ENCODE peak calls at places on chromosomes 2 and 18, in ten cellular contexts. D, Z, R, I, M, V, S, W, U and O are unnamed samples.

GRCh38 chr2:166361351-166362153 is 14.2 kb downstream of the SCN9A start:
- DNase-seq in D (peak; percentile 26), Z (peak; percentile 22), R (peak; percentile 60), I (no peak), M (no peak), V (no peak), S (peak; percentile 62), W (peak; percentile 72), U (no peak), O (peak; percentile 6)

GRCh38 chr2:189610700-189611099 is 30.1 kb upstream of the SLC40A1 start:
- DNase-seq in D (no peak), Z (no peak), R (no peak), I (no peak), M (no peak), V (no peak), S (no peak), W (no peak), U (no peak), O (no peak)

GRCh38 chr2:17543848-17544645 is 3.6 kb downstream of the VSNL1 start:
- DNase-seq in D (no peak), Z (no peak), R (peak; percentile 20), I (no peak), M (no peak), V (no peak), S (no peak), W (no peak), U (no peak), O (no peak)

GRCh38 chr18:45169610-45170009 is 445.7 kb upstream of the SLC14A2 start:
- DNase-seq in D (no peak), Z (no peak), R (peak; percentile 93), I (peak; percentile 78), M (no peak), V (no peak), S (no peak), W (peak; percentile 41), U (no peak), O (peak; percentile 8)

GRCh38 chr2:166417669-166418068 is 41.9 kb upstream of the SCN9A start:
- DNase-seq in D (peak; percentile 39), Z (no peak), R (peak; percentile 61), I (no peak), M (no peak), V (no peak), S (peak; percentile 33), W (peak; percentile 58), U (no peak), O (no peak)

GRCh38 chr2:113755690-113756063 is 765 bp downstream of the SLC35F5 start:
- DNase-seq in D (no peak), Z (peak; percentile 22), R (no peak), I (no peak), M (no peak), V (no peak), S (peak; percentile 17), W (peak; percentile 10), U (peak; percentile 38), O (no peak)

GRCh38 chr2:19652811-19653210 is 249.0 kb downstream of the TTC32 start:
- DNase-seq in D (no peak), Z (no peak), R (no peak), I (no peak), M (no peak), V (no peak), S (no peak), W (no peak), U (no peak), O (no peak)

GRCh38 chr2:26887142-26887541 is 39.2 kb downstream of the DPYSL5 start:
- DNase-seq in D (no peak), Z (no peak), R (no peak), I (no peak), M (no peak), V (no peak), S (no peak), W (no peak), U (no peak), O (no peak)

DNA sequence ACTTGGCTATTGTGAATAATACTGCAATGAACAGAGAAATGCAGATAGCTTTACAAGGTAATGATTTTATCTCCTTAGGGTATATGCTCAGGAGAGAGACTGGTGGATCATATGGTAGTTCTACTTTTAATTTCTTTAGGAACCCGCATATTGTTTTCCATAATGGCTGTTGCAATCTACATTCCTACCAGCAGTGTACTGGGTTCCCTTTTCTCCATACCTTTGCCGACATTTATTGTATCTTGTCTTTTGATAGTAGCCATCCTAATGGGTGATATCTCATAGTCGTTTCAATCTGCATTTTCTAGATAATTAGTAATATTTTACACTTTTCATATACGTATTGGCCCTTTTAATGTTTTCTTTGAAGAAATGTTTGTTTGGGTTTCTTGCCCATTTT is 702.9 kb upstream of the ACVR2A start:
- DNase-seq in D (no peak), Z (no peak), R (no peak), I (no peak), M (no peak), V (no peak), S (no peak), W (no peak), U (no peak), O (no peak)
- TF ChIP-seq CTCF in D (peak; percentile 32), Z (peak; percentile 38), R (peak; percentile 14), I (no peak), M (peak; percentile 47), V (no peak), S (no peak), W (no peak), U (no peak), O (no peak)

GRCh38 chr18:26406854-26407517 is 141.4 kb downstream of the KCTD1 start:
- DNase-seq in D (no peak), Z (no peak), R (no peak), I (no peak), M (no peak), V (no peak), S (no peak), W (no peak), U (no peak), O (no peak)

GRCh38 chr18:26406294-26406693 is 142.1 kb downstream of the KCTD1 start:
- DNase-seq in D (no peak), Z (no peak), R (no peak), I (no peak), M (no peak), V (no peak), S (no peak), W (no peak), U (no peak), O (no peak)

GRCh38 chr18:26403451-26403850 is 144.9 kb downstream of the KCTD1 start:
- DNase-seq in D (no peak), Z (no peak), R (no peak), I (no peak), M (no peak), V (no peak), S (no peak), W (no peak), U (no peak), O (no peak)

GRCh38 chr18:26407721-26408601 is 140.4 kb downstream of the KCTD1 start:
- DNase-seq in D (no peak), Z (no peak), R (no peak), I (no peak), M (no peak), V (no peak), S (no peak), W (no peak), U (no peak), O (no peak)

DNA sequence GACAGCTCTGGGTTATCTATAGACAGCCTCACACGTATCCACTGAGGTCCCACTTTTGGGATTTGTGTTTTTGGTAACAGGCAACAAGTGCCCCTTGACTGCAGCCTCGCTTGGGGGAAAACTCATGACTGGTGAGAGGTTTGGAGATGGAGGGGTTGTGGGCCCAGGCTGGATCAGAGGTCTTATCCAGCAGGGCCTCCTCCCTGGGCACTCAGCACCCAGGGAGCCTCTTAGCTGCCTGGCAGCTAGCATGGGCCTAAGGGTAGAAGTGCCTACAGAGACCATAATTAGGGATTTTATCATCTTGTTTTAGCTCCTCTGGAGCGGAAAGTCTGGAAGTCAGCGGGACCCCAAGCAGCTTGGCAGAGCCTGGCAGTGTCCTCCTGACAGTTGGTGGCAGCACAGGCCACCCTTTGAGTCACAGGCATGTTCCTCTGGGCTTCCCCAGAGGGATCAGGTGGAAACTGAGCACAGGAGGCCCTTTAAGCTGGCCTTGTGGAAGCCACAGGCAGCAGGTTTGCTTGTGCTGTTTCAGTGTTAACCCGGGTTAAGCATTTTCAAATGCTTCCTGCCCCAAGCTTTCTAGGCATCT is 143.1 kb downstream of the KCTD1 start:
- DNase-seq in D (peak; percentile 36), Z (peak; percentile 62), R (peak; percentile 70), I (no peak), M (no peak), V (peak; percentile 28), S (peak; percentile 51), W (peak; percentile 68), U (no peak), O (peak; percentile 73)
- TF ChIP-seq CTCF in D (peak; percentile 56), Z (peak; percentile 70), R (peak; percentile 53), I (peak; percentile 27), M (peak; percentile 30), V (peak; percentile 47), S (peak; percentile 61), W (peak; percentile 59), U (no peak), O (peak; percentile 37)

GRCh38 chr2:72147971-72148369 is 308 bp upstream of the CYP26B1 start:
- DNase-seq in D (no peak), Z (no peak), R (no peak), I (peak; percentile 45), M (no peak), V (no peak), S (no peak), W (no peak), U (no peak), O (no peak)

GRCh38 chr2:72150157-72150960 is 2.7 kb upstream of the CYP26B1 start:
- DNase-seq in D (peak; percentile 63), Z (peak; percentile 87), R (peak; percentile 79), I (peak; percentile 87), M (peak; percentile 96), V (peak; percentile 81), S (peak; percentile 80), W (peak; percentile 92), U (peak; percentile 92), O (peak; percentile 93)

GRCh38 chr2:72149556-72150156 is 2.0 kb upstream of the CYP26B1 start:
- DNase-seq in D (no peak), Z (peak; percentile 49), R (no peak), I (peak; percentile 66), M (no peak), V (peak; percentile 20), S (no peak), W (no peak), U (no peak), O (no peak)

GRCh38 chr2:72148391-72148974 is 821 bp upstream of the CYP26B1 start:
- DNase-seq in D (no peak), Z (peak; percentile 71), R (no peak), I (no peak), M (no peak), V (peak; percentile 8), S (peak; percentile 28), W (peak; percentile 40), U (no peak), O (no peak)

DNA sequence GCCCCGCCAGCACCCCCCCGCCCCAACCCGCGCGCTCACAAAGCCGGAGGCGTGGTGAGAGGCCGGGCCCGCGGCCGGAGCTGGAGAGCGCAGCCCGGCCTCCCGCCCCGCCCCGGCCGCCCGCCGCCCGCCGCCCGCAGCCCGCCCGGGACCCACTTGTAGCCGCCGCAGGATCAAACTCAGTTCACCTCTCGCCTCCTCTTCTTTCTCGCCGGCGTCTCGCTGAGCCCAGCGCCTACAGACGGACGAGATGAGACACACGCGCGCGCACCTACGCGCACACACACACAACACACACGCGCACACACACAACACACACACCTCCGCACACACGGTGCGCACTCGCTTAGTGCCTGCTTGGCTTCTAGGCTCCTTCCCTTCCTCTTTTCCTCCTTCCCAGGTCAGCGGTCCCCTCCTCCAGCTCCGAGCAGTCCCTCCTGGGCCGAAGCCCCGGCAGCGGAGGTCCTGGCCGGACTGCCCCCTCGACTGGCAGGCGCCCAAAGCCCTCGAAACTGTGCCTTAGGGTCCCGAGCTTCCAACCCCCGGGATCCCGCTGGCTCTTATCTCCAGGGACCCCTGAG is 1.4 kb upstream of the CYP26B1 start:
- DNase-seq in D (no peak), Z (peak; percentile 73), R (peak; percentile 22), I (peak; percentile 69), M (no peak), V (peak; percentile 30), S (peak; percentile 58), W (peak; percentile 62), U (peak; percentile 60), O (no peak)
- TF ChIP-seq CTCF in D (no peak), Z (no peak), R (no peak), I (no peak), M (no peak), V (no peak), S (no peak), W (no peak), U (no peak), O (no peak)

GRCh38 chr2:178419123-178419522 is 31.9 kb downstream of the PRKRA start:
- DNase-seq in D (no peak), Z (no peak), R (peak; percentile 59), I (no peak), M (no peak), V (no peak), S (no peak), W (peak; percentile 22), U (no peak), O (no peak)
- TF ChIP-seq CTCF in D (peak; percentile 28), Z (peak; percentile 57), R (peak; percentile 45), I (no peak), M (peak; percentile 56), V (no peak), S (no peak), W (peak; percentile 44), U (no peak), O (no peak)